ENCODE peak calls at places on chromosomes 12 and 14, in ten cellular contexts. I is amniotic stem cell; T is activated gamma-delta T cell treated with Interleukin-2 at 50 U/mL for 16 hours; E is lung; G is NCI-H2081; S is activated T-helper 1 cell treated with anti-CD3 and anti-CD28 coated beads, Interleukin-12 subunit alpha, Interleukin-12 subunit beta, Interleukin-2, Interleukin-4 antibody, amounts not matched to agents 30 ng/mL and 10 ng/mL and 1 ng/mL, durations not matched to agents 14 hours and 24 hours and 36 hours; P is GM03348; B is pancreas; L is CD8-positive, alpha-beta T cell; A is HCT116. H is an unnamed sample.

GRCh38 chr12:1590083-1590979 is 4.0 kb downstream of the FBXL14 start:
- DNase-seq in I (no peak), T (no peak), E (no peak), G (no peak), S (no peak), P (peak), B (no peak), L (no peak), A (no peak), H (no peak)

GRCh38 chr14:88547386-88547780 is 7.4 kb downstream of the PTPN21 start:
- DNase-seq in I (no peak), T (no peak), E (no peak), G (no peak), S (no peak), P (no peak), B (no peak), L (no peak), A (no peak), H (no peak)

GRCh38 chr14:50237448-50237847 is 6.1 kb upstream of the SOS2 start:
- DNase-seq in I (no peak), T (no peak), E (no peak), G (no peak), S (no peak), P (no peak), B (no peak), L (no peak), A (no peak), H (no peak)

GRCh38 chr12:43957732-43958131 is 121.9 kb downstream of the TMEM117 start:
- DNase-seq in I (peak), T (no peak), E (no peak), G (peak), S (no peak), P (peak), B (no peak), L (no peak), A (peak), H (peak)

GRCh38 chr14:35814371-35815005 is 5.4 kb upstream of the RALGAPA1 start:
- DNase-seq in I (no peak), T (peak), E (peak), G (peak), S (peak), P (peak), B (peak), L (peak), A (peak), H (no peak)

GRCh38 chr12:122961551-122962329 is 4.5 kb downstream of the ABCB9 start:
- DNase-seq in I (no peak), T (no peak), E (no peak), G (peak), S (no peak), P (no peak), B (no peak), L (no peak), A (no peak), H (no peak)

GRCh38 chr14:87230726-87231125 is 762.3 kb downstream of the GALC start:
- DNase-seq in I (no peak), T (no peak), E (no peak), G (no peak), S (no peak), P (no peak), B (no peak), L (no peak), A (no peak), H (no peak)

GRCh38 chr12:47193066-47193465 is 113.3 kb upstream of the AMIGO2 start:
- DNase-seq in I (no peak), T (peak), E (no peak), G (no peak), S (no peak), P (no peak), B (no peak), L (no peak), A (no peak), H (no peak)

GRCh38 chr12:104669851-104670337 is 213.1 kb downstream of the CHST11 start:
- DNase-seq in I (no peak), T (peak), E (peak), G (no peak), S (no peak), P (no peak), B (no peak), L (no peak), A (no peak), H (no peak)

GRCh38 chr14:105888784-105889665 is 362.6 kb downstream of the TMEM121 start:
- DNase-seq in I (no peak), T (no peak), E (no peak), G (no peak), S (no peak), P (no peak), B (no peak), L (no peak), A (no peak), H (no peak)

GRCh38 chr14:75279153-75279738 is 618 bp downstream of the FOS start:
- DNase-seq in I (peak), T (no peak), E (no peak), G (peak), S (peak), P (peak), B (peak), L (no peak), A (no peak), H (no peak)

GRCh38 chr14:95157987-95158712 is 821 bp upstream of the DICER1 start:
- DNase-seq in I (no peak), T (no peak), E (no peak), G (peak), S (no peak), P (peak), B (no peak), L (no peak), A (no peak), H (no peak)

GRCh38 chr12:28024231-28024995 is 51.9 kb upstream of the PTHLH start:
- DNase-seq in I (peak), T (no peak), E (no peak), G (no peak), S (no peak), P (peak), B (no peak), L (no peak), A (no peak), H (no peak)

H was measured in Panc1.